ENCODE peak calls at places on chromosomes 3 and 15, in seven cellular contexts. One of them, this sample, is unnamed.

GRCh38 chr3:154926721-154927120 is 153.4 kb upstream of the MME start:
- DNase-seq in psoas muscle: no peak
- DNase-seq in lung: no peak
- DNase-seq in uterus: no peak
- DNase-seq in GM12865: no peak
- DNase-seq in AG04449: no peak
- DNase-seq in cardiac muscle cell: no peak
- DNase-seq in this sample: no peak

GRCh38 chr15:27714675-27715074 is 384.4 kb downstream of the OCA2 start:
- DNase-seq in psoas muscle: no peak
- DNase-seq in lung: no peak
- DNase-seq in uterus: no peak
- DNase-seq in GM12865: no peak
- DNase-seq in AG04449: no peak
- DNase-seq in cardiac muscle cell: no peak
- DNase-seq in this sample: no peak

GRCh38 chr15:62060896-62061280 is 641 bp upstream of the VPS13C start:
- DNase-seq in psoas muscle: no peak
- DNase-seq in lung: no peak
- DNase-seq in uterus: no peak
- DNase-seq in GM12865: no peak
- DNase-seq in AG04449: no peak
- DNase-seq in cardiac muscle cell: no peak
- DNase-seq in this sample: no peak

GRCh38 chr3:47732143-47732542 is 49.5 kb downstream of the SMARCC1 start:
- DNase-seq in psoas muscle: no peak
- DNase-seq in lung: no peak
- DNase-seq in uterus: no peak
- DNase-seq in GM12865: peak; percentile 57
- DNase-seq in AG04449: no peak
- DNase-seq in cardiac muscle cell: no peak
- DNase-seq in this sample: no peak

GRCh38 chr3:94176886-94177285 is 114.0 kb downstream of the NSUN3 start:
- DNase-seq in psoas muscle: no peak
- DNase-seq in lung: no peak
- DNase-seq in uterus: no peak
- DNase-seq in GM12865: no peak
- DNase-seq in AG04449: no peak
- DNase-seq in cardiac muscle cell: no peak
- DNase-seq in this sample: no peak

GRCh38 chr15:74786659-74787165 is 4.8 kb downstream of the CSK start:
- DNase-seq in psoas muscle: no peak
- DNase-seq in lung: no peak
- DNase-seq in uterus: no peak
- DNase-seq in GM12865: peak; percentile 74
- DNase-seq in AG04449: no peak
- DNase-seq in cardiac muscle cell: no peak
- DNase-seq in this sample: peak; percentile 57

GRCh38 chr3:56119575-56120349 is 348.5 kb downstream of the ERC2 start:
- DNase-seq in psoas muscle: peak; percentile 70
- DNase-seq in lung: no peak
- DNase-seq in uterus: peak; percentile 39
- DNase-seq in GM12865: no peak
- DNase-seq in AG04449: no peak
- DNase-seq in cardiac muscle cell: peak; percentile 83
- DNase-seq in this sample: peak; percentile 25

GRCh38 chr15:68789921-68790575 is 30.6 kb downstream of the ANP32A start:
- DNase-seq in psoas muscle: no peak
- DNase-seq in lung: no peak
- DNase-seq in uterus: no peak
- DNase-seq in GM12865: no peak
- DNase-seq in AG04449: peak; percentile 73
- DNase-seq in cardiac muscle cell: peak; percentile 58
- DNase-seq in this sample: no peak

GRCh38 chr3:137360531-137361201 is 402.9 kb downstream of the IL20RB start:
- DNase-seq in psoas muscle: no peak
- DNase-seq in lung: no peak
- DNase-seq in uterus: no peak
- DNase-seq in GM12865: no peak
- DNase-seq in AG04449: no peak
- DNase-seq in cardiac muscle cell: no peak
- DNase-seq in this sample: no peak

GRCh38 chr3:194280777-194281176 is 70.4 kb downstream of the CPN2 start:
- DNase-seq in psoas muscle: no peak
- DNase-seq in lung: no peak
- DNase-seq in uterus: peak; percentile 6
- DNase-seq in GM12865: no peak
- DNase-seq in AG04449: no peak
- DNase-seq in cardiac muscle cell: no peak
- DNase-seq in this sample: no peak

GRCh38 chr15:73317651-73318462 is 50.9 kb downstream of the HCN4 start:
- DNase-seq in psoas muscle: no peak
- DNase-seq in lung: no peak
- DNase-seq in uterus: no peak
- DNase-seq in GM12865: no peak
- DNase-seq in AG04449: no peak
- DNase-seq in cardiac muscle cell: no peak
- DNase-seq in this sample: no peak

DNA sequence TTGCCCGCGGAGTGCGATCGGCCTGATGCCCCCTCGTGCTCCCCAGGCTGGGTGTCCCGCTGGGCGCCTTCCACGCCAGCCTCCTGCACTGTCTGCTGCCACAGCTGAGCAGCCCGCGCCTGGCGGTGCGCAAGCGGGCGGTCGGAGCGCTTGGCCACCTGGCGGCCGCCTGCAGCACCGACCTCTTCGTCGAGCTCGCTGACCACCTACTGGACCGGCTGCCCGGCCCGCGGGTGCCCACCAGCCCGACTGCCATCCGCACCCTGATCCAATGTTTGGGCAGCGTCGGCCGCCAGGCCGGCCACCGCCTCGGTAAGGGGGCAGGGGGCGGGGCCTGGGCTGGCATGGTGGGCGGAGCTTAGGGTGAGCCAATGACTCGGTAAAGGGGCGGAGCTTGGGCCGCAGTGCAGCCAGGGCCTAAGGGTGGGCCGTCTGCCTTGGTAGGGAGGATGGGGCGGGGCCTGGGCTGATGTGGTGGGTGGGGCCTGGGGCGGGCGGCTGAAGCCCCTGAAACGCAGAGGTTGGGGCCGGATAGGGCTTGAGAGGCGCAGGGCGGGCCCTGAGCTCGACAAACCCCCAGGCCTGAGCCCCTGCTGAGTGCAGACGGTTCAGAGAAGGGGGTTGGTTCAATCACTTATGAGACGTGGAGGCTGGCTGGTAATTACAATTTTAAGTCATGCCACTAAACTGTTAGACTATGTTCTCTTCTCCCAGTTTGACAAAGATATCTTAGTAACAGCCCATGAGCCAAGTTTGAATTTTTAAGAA is 13.7 kb downstream of the CAND2 start:
- DNase-seq in psoas muscle: peak; percentile 97
- DNase-seq in lung: peak; percentile 96
- DNase-seq in uterus: peak; percentile 96
- DNase-seq in GM12865: peak; percentile 92
- DNase-seq in AG04449: peak; percentile 12
- DNase-seq in cardiac muscle cell: peak; percentile 94
- DNase-seq in this sample: peak; percentile 96
- TF ChIP-seq CTCF in psoas muscle: peak; percentile 74
- TF ChIP-seq CTCF in lung: peak; percentile 33
- TF ChIP-seq CTCF in uterus: peak; percentile 92
- TF ChIP-seq CTCF in GM12865: peak; percentile 86
- TF ChIP-seq CTCF in AG04449: peak; percentile 86
- TF ChIP-seq CTCF in cardiac muscle cell: peak; percentile 81
- TF ChIP-seq CTCF in this sample: peak; percentile 83

DNA sequence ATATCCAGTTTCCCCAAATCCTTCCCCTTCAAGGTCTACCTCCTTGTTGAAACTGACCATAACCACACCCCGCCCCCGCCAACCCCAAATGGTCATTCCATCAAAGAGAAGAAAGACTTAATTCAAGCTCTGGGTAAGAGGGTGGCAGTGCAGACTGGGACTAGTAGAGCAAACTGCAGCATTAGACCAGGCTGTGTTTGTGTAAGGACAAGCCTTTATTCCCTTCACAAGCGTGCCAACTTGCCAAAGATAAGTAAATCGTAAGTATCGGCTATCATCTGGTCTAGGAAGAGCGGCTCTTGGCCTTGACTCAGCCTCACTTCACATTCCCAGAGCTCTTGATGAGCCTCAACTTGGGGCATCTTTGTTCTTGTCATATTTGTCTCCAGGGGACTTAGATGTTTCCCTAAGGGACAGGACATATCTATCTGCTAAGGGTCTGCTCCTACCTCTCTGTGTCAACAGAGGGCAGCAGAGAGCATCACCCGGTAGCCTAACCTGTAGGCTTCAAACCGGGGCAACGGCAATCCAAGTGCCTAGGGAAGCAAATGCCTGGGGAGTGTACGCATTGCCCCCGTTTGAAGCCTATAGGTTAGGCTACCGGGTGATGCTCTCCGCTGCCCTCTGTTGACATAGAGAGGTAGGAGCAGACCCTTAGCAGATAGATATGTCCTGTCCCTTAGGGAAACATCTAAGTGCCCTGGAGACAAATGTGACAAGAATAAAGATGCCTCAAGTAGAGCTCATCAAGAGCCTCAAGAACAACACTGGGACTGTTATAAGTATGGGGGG is 8.9 kb upstream of the MAP3K13 start:
- DNase-seq in psoas muscle: peak; percentile 61
- DNase-seq in lung: peak; percentile 75
- DNase-seq in uterus: peak; percentile 27
- DNase-seq in GM12865: peak; percentile 94
- DNase-seq in AG04449: no peak
- DNase-seq in cardiac muscle cell: peak; percentile 62
- DNase-seq in this sample: peak; percentile 44
- TF ChIP-seq CTCF in psoas muscle: peak; percentile 61
- TF ChIP-seq CTCF in lung: peak; percentile 49
- TF ChIP-seq CTCF in uterus: no peak
- TF ChIP-seq CTCF in GM12865: peak; percentile 70
- TF ChIP-seq CTCF in AG04449: peak; percentile 58
- TF ChIP-seq CTCF in cardiac muscle cell: peak; percentile 69
- TF ChIP-seq CTCF in this sample: peak; percentile 75

DNA sequence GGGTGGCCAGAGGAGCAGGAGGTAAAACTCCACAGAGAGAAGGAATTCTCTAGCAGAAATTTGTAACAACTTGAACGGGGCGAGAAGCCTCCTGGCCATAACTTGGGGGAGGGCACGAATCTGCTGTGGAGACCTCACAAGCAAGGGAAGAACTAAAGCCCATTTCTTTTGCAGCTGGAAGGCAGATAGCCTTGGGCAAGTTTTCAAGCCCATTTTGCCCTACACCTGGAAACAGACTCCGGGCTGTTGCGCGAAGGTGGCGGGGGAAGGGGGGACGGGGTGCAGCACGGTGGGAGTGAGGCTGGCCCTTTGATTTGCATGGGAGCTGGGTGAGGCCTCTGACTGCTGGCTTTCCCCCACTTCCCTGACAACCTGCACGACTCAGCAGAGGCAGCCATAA is 168.8 kb downstream of the MEGF11 start:
- DNase-seq in psoas muscle: no peak
- DNase-seq in lung: no peak
- DNase-seq in uterus: no peak
- DNase-seq in GM12865: no peak
- DNase-seq in AG04449: no peak
- DNase-seq in cardiac muscle cell: no peak
- DNase-seq in this sample: no peak
- TF ChIP-seq CTCF in psoas muscle: no peak
- TF ChIP-seq CTCF in lung: no peak
- TF ChIP-seq CTCF in uterus: no peak
- TF ChIP-seq CTCF in GM12865: no peak
- TF ChIP-seq CTCF in AG04449: no peak
- TF ChIP-seq CTCF in cardiac muscle cell: no peak
- TF ChIP-seq CTCF in this sample: no peak

GRCh38 chr3:169348276-169348675 is 315.2 kb downstream of the MECOM start:
- DNase-seq in psoas muscle: no peak
- DNase-seq in lung: no peak
- DNase-seq in uterus: no peak
- DNase-seq in GM12865: no peak
- DNase-seq in AG04449: no peak
- DNase-seq in cardiac muscle cell: no peak
- DNase-seq in this sample: no peak

GRCh38 chr3:169342652-169343051 is 320.9 kb downstream of the MECOM start:
- DNase-seq in psoas muscle: no peak
- DNase-seq in lung: no peak
- DNase-seq in uterus: no peak
- DNase-seq in GM12865: no peak
- DNase-seq in AG04449: no peak
- DNase-seq in cardiac muscle cell: no peak
- DNase-seq in this sample: no peak

GRCh38 chr3:169344465-169344864 is 319.0 kb downstream of the MECOM start:
- DNase-seq in psoas muscle: no peak
- DNase-seq in lung: no peak
- DNase-seq in uterus: no peak
- DNase-seq in GM12865: no peak
- DNase-seq in AG04449: no peak
- DNase-seq in cardiac muscle cell: peak; percentile 47
- DNase-seq in this sample: no peak

GRCh38 chr3:169347597-169347996 is 315.9 kb downstream of the MECOM start:
- DNase-seq in psoas muscle: no peak
- DNase-seq in lung: no peak
- DNase-seq in uterus: no peak
- DNase-seq in GM12865: no peak
- DNase-seq in AG04449: no peak
- DNase-seq in cardiac muscle cell: no peak
- DNase-seq in this sample: no peak

GRCh38 chr3:169345662-169346331 is 317.7 kb downstream of the MECOM start:
- DNase-seq in psoas muscle: no peak
- DNase-seq in lung: no peak
- DNase-seq in uterus: no peak
- DNase-seq in GM12865: no peak
- DNase-seq in AG04449: no peak
- DNase-seq in cardiac muscle cell: peak; percentile 34
- DNase-seq in this sample: no peak
- TF ChIP-seq CTCF in psoas muscle: no peak
- TF ChIP-seq CTCF in lung: peak; percentile 7
- TF ChIP-seq CTCF in uterus: no peak
- TF ChIP-seq CTCF in GM12865: no peak
- TF ChIP-seq CTCF in AG04449: no peak
- TF ChIP-seq CTCF in cardiac muscle cell: no peak
- TF ChIP-seq CTCF in this sample: no peak

DNA sequence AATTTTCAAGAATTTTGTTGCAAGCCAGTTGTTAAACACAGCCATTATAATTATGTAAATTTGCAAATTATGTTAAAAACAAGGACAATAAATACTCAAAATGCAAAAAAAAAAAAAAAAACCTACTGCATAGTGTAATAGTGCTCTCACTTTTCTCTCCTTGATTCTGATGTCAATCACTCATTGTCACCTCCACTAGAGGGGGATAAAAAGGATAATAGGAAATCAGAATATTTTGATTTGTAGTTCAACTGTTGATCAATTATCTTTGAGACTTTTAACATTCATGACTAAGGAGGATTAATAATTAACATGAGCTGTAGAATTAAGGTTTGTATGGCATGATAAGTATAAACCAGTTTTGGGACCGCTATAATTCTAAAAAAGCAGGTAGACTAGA is 40.2 kb downstream of the PPARG start:
- DNase-seq in psoas muscle: no peak
- DNase-seq in lung: no peak
- DNase-seq in uterus: no peak
- DNase-seq in GM12865: no peak
- DNase-seq in AG04449: no peak
- DNase-seq in cardiac muscle cell: no peak
- DNase-seq in this sample: no peak
- TF ChIP-seq CTCF in psoas muscle: no peak
- TF ChIP-seq CTCF in lung: no peak
- TF ChIP-seq CTCF in uterus: no peak
- TF ChIP-seq CTCF in GM12865: no peak
- TF ChIP-seq CTCF in AG04449: no peak
- TF ChIP-seq CTCF in cardiac muscle cell: peak; percentile 1
- TF ChIP-seq CTCF in this sample: no peak

GRCh38 chr3:127820221-127820870 is 2.0 kb downstream of the MGLL start:
- DNase-seq in psoas muscle: no peak
- DNase-seq in lung: peak; percentile 53
- DNase-seq in uterus: no peak
- DNase-seq in GM12865: peak; percentile 44
- DNase-seq in AG04449: no peak
- DNase-seq in cardiac muscle cell: peak; percentile 14
- DNase-seq in this sample: no peak
- TF ChIP-seq CTCF in psoas muscle: no peak
- TF ChIP-seq CTCF in lung: no peak
- TF ChIP-seq CTCF in uterus: peak; percentile 25
- TF ChIP-seq CTCF in GM12865: peak; percentile 10
- TF ChIP-seq CTCF in AG04449: peak; percentile 34
- TF ChIP-seq CTCF in cardiac muscle cell: peak; percentile 11
- TF ChIP-seq CTCF in this sample: no peak

This sample was measured in left ventricle myocardium inferior.